ENCODE peak calls at places on chromosomes 1 and 21, in nine cellular contexts. A is endothelial cell of umbilical vein; J is left lung; V is neural progenitor cell; I is CD8-positive, alpha-beta memory T cell; D is OCI-LY7; O is fibroblast of lung; M is spleen; E is prostate gland. T is an unnamed sample.

GRCh38 chr1:235882816-235883215 is 16.1 kb upstream of the LYST start:
- DNase-seq in A (no peak), J (no peak), V (no peak), I (no peak), D (no peak), O (peak; percentile 32), M (no peak), E (no peak), T (no peak)

GRCh38 chr1:42423621-42424200 is 32.1 kb downstream of the ZMYND12 start:
- DNase-seq in A (no peak), J (no peak), V (no peak), I (no peak), D (no peak), O (no peak), M (no peak), E (no peak), T (no peak)

GRCh38 chr1:229371624-229372023 is 28.8 kb upstream of the CCSAP start:
- DNase-seq in A (no peak), J (no peak), V (no peak), I (no peak), D (no peak), O (no peak), M (no peak), E (no peak), T (no peak)

GRCh38 chr1:46160212-46160611 is 14.7 kb upstream of the TSPAN1 start:
- DNase-seq in A (no peak), J (no peak), V (no peak), I (no peak), D (no peak), O (no peak), M (no peak), E (no peak), T (no peak)

GRCh38 chr1:10724948-10725852 is 71.2 kb downstream of the CASZ1 start:
- DNase-seq in A (no peak), J (no peak), V (no peak), I (no peak), D (no peak), O (peak; percentile 36), M (no peak), E (peak; percentile 54), T (peak; percentile 84)

GRCh38 chr1:246165826-246166709 is 341.0 kb downstream of the SMYD3 start:
- DNase-seq in A (no peak), J (no peak), V (no peak), I (no peak), D (no peak), O (no peak), M (no peak), E (peak; percentile 62), T (no peak)

GRCh38 chr1:96492236-96492635 is 229.3 kb upstream of the PTBP2 start:
- DNase-seq in A (no peak), J (no peak), V (peak; percentile 47), I (no peak), D (no peak), O (peak; percentile 28), M (no peak), E (no peak), T (no peak)

GRCh38 chr1:9573723-9574122 is 15.0 kb upstream of the TMEM201 start:
- DNase-seq in A (no peak), J (no peak), V (peak; percentile 67), I (no peak), D (peak; percentile 55), O (no peak), M (no peak), E (no peak), T (no peak)

GRCh38 chr21:32965281-32965680 is 60.5 kb upstream of the OLIG2 start:
- DNase-seq in A (no peak), J (no peak), V (no peak), I (no peak), D (no peak), O (no peak), M (no peak), E (no peak), T (no peak)

GRCh38 chr1:218828125-218828650 is 345.5 kb upstream of the LYPLAL1 start:
- DNase-seq in A (no peak), J (no peak), V (no peak), I (no peak), D (no peak), O (no peak), M (no peak), E (no peak), T (no peak)

GRCh38 chr1:24535021-24535424 is 20.9 kb upstream of the NCMAP start:
- DNase-seq in A (no peak), J (no peak), V (no peak), I (peak; percentile 88), D (peak; percentile 81), O (no peak), M (peak; percentile 85), E (no peak), T (no peak)

GRCh38 chr21:27700974-27701614 is 734.2 kb upstream of the ADAMTS5 start:
- DNase-seq in A (peak; percentile 81), J (peak; percentile 72), V (peak; percentile 87), I (no peak), D (peak; percentile 31), O (peak; percentile 57), M (peak; percentile 82), E (peak; percentile 79), T (peak; percentile 84)

GRCh38 chr1:111585461-111586100 is 34.0 kb upstream of the RAP1A start:
- DNase-seq in A (no peak), J (no peak), V (no peak), I (no peak), D (no peak), O (no peak), M (no peak), E (no peak), T (no peak)

GRCh38 chr1:117605164-117605810 is 561 bp upstream of the TENT5C start:
- DNase-seq in A (no peak), J (peak; percentile 83), V (peak; percentile 67), I (no peak), D (no peak), O (peak; percentile 54), M (peak; percentile 93), E (peak; percentile 61), T (no peak)

GRCh38 chr1:157966034-157966671 is 27.3 kb upstream of the KIRREL1 start:
- DNase-seq in A (no peak), J (no peak), V (no peak), I (no peak), D (no peak), O (peak; percentile 90), M (no peak), E (no peak), T (no peak)

GRCh38 chr1:121448851-121449250 is 264.1 kb downstream of the SRGAP2C start:
- DNase-seq in A (no peak), J (no peak), V (no peak), I (no peak), D (no peak), O (no peak), M (no peak), E (no peak), T (no peak)

GRCh38 chr1:24545673-24546072 is 10.2 kb upstream of the NCMAP start:
- DNase-seq in A (no peak), J (no peak), V (no peak), I (no peak), D (no peak), O (no peak), M (no peak), E (no peak), T (no peak)

GRCh38 chr21:37350472-37350871 is 16.1 kb upstream of the DYRK1A start:
- DNase-seq in A (no peak), J (no peak), V (no peak), I (no peak), D (no peak), O (peak; percentile 3), M (no peak), E (no peak), T (no peak)
- H3K9me3 ChIP-seq in A (peaks cover 7% of the 10 kb centered on the region), J (no peaks in the 10 kb centered on the region), V (peaks cover 9% of the 10 kb centered on the region), I (peaks cover 13% of the 10 kb centered on the region), D (peaks cover 20% of the 10 kb centered on the region), O (no peaks in the 10 kb centered on the region), M (peaks cover 24% of the 10 kb centered on the region), E (no peaks in the 10 kb centered on the region), T (peaks cover 11% of the 10 kb centered on the region)

DNA sequence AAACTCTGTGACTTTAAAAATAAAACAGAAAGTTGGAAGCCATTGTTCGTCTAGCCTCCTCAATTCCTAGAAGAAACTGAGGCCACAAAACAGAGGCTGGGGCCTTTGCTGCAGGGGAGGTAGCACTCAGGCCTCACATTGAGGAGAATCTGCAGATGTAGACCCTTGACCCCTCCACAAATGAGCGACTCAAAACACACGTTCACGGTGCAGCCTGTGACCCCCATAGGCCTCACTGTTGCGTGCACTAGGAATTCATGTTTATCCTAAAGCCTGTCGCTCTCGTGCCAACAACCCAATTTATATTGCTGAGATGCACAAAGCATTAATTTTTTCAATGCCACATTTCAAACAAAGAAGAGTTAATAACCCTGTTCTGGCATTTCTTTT is 5.6 kb downstream of the TMEM51 start:
- DNase-seq in A (no peak), J (no peak), V (no peak), I (no peak), D (no peak), O (no peak), M (no peak), E (no peak), T (no peak)
- H3K4me3 ChIP-seq in A (no peak overlapping the region), J (no peak overlapping the region), V (no peak overlapping the region), I (no peak overlapping the region), D (no peak overlapping the region), O (peak overlapping the region; percentile 23), M (no peak overlapping the region), E (no peak overlapping the region), T (no peak overlapping the region)

DNA sequence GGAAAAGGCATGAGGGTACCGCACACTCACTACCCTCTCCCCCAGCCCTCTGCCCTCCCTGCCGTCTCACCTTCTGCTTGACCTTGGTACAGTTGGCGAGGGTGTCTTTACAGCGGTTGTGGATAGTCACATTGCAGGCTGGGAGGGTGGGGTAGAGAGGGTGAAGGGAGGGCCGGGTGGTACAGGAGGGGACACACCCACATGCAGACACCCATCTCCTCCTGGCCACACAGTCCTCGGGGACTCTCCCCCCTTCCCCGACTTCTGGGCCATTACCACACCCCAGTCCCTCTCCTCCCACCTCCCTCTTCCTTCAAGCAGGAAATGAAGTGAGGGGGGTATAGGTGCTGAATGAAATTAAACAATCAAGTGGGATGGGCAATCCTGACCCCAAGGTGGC is 11.6 kb downstream of the ARHGEF2 start:
- DNase-seq in A (no peak), J (no peak), V (no peak), I (no peak), D (no peak), O (no peak), M (no peak), E (no peak), T (no peak)
- H3K36me3 ChIP-seq in A (peaks cover 14% of the 10 kb centered on the region), J (peaks cover 85% of the 10 kb centered on the region), V (no peaks in the 10 kb centered on the region), I (peaks cover 47% of the 10 kb centered on the region), D (peaks cover 84% of the 10 kb centered on the region), O (peaks cover 41% of the 10 kb centered on the region), M (peaks cover 59% of the 10 kb centered on the region), E (peaks cover 12% of the 10 kb centered on the region), T (peaks cover 83% of the 10 kb centered on the region)

DNA sequence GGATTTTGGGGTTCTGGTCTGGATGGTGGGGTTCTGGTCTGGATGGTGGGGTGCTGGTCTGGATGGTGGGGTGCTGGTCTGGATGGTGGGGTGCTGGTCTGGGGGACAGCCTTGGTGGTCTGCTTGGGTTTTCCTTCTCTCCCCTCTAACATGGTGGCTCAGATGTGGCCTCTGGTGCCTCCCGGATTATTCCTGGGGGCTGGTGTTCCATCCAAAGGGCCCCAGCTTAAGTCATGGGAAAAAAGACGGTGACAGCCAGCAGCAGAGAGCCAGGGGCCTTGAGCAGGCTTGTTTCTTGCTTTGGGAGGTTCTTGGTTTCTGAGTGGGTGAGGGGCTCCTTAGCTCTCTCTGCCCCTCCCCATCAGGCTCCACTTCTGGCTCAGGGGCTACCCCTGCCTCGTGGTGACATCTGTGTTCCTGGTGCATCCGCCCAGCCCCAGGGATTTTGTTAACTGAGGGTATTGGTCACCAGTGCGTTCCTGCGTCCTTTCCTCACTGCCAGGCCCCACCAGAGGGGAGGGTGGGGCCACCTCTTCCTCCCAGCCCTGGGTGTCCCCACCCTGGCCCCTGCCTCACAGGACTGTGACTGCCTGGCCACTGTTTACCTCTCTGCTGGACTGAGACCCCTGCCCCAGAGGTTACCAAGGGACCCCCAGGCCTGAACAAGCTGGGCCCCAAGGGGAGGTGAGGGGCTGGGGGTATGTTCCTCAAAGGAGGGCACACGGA is 43.2 kb upstream of the ACTRT2 start:
- DNase-seq in A (no peak), J (peak; percentile 44), V (no peak), I (no peak), D (no peak), O (no peak), M (no peak), E (no peak), T (peak; percentile 44)
- H3K9me3 ChIP-seq in A (no peaks in the 10 kb centered on the region), J (no peaks in the 10 kb centered on the region), V (no peaks in the 10 kb centered on the region), I (no peaks in the 10 kb centered on the region), D (no peaks in the 10 kb centered on the region), O (no peaks in the 10 kb centered on the region), M (no peaks in the 10 kb centered on the region), E (no peaks in the 10 kb centered on the region), T (no peaks in the 10 kb centered on the region)

T was measured in upper lobe of right lung.